ENCODE peak calls at places on chromosomes 4 and X, in six cellular contexts. One of them, this sample, is unnamed.

GRCh38 chr4:48255130-48255958 is 14.3 kb downstream of the TEC start:
- DNase-seq in suprapubic skin: no peak
- DNase-seq in esophagus squamous epithelium: no peak
- DNase-seq in ascending aorta: no peak
- DNase-seq in neural progenitor cell: no peak
- DNase-seq in tibial artery: no peak
- DNase-seq in this sample: no peak

GRCh38 chrX:108167211-108167872 is 75.8 kb downstream of the ATG4A start:
- DNase-seq in tibial artery: no peak
- DNase-seq in esophagus squamous epithelium: no peak
- DNase-seq in suprapubic skin: no peak
- DNase-seq in ascending aorta: no peak
- DNase-seq in neural progenitor cell: no peak
- DNase-seq in this sample: no peak

GRCh38 chr4:105666693-105667092 is 41.8 kb downstream of the INTS12 start:
- DNase-seq in tibial artery: no peak
- DNase-seq in neural progenitor cell: peak; percentile 55
- DNase-seq in ascending aorta: no peak
- DNase-seq in esophagus squamous epithelium: no peak
- DNase-seq in suprapubic skin: no peak
- DNase-seq in this sample: peak; percentile 30

GRCh38 chr4:2914220-2915126 is 48.7 kb downstream of the NOP14 start:
- DNase-seq in ascending aorta: peak; percentile 49
- DNase-seq in neural progenitor cell: no peak
- DNase-seq in esophagus squamous epithelium: no peak
- DNase-seq in suprapubic skin: peak; percentile 45
- DNase-seq in tibial artery: no peak
- DNase-seq in this sample: no peak

GRCh38 chr4:3364634-3365314 is 72.0 kb downstream of the RGS12 start:
- DNase-seq in tibial artery: no peak
- DNase-seq in esophagus squamous epithelium: no peak
- DNase-seq in suprapubic skin: no peak
- DNase-seq in neural progenitor cell: no peak
- DNase-seq in ascending aorta: no peak
- DNase-seq in this sample: no peak

GRCh38 chrX:7112071-7112470 is 35.4 kb upstream of the STS start:
- DNase-seq in esophagus squamous epithelium: no peak
- DNase-seq in neural progenitor cell: no peak
- DNase-seq in tibial artery: no peak
- DNase-seq in ascending aorta: no peak
- DNase-seq in suprapubic skin: no peak
- DNase-seq in this sample: no peak

GRCh38 chr4:2833671-2834000 is 10.0 kb upstream of the ADD1 start:
- DNase-seq in esophagus squamous epithelium: no peak
- DNase-seq in neural progenitor cell: no peak
- DNase-seq in ascending aorta: peak; percentile 58
- DNase-seq in tibial artery: no peak
- DNase-seq in suprapubic skin: no peak
- DNase-seq in this sample: no peak

GRCh38 chr4:183905081-183905592 is at the start of gene STOX2:
- DNase-seq in esophagus squamous epithelium: peak; percentile 5
- DNase-seq in neural progenitor cell: peak; percentile 92
- DNase-seq in tibial artery: peak; percentile 55
- DNase-seq in suprapubic skin: peak; percentile 84
- DNase-seq in ascending aorta: peak; percentile 81
- DNase-seq in this sample: peak; percentile 56

GRCh38 chr4:55435136-55435535 is 39.4 kb downstream of the TMEM165 start:
- DNase-seq in esophagus squamous epithelium: no peak
- DNase-seq in ascending aorta: no peak
- DNase-seq in neural progenitor cell: peak; percentile 8
- DNase-seq in suprapubic skin: no peak
- DNase-seq in tibial artery: no peak
- DNase-seq in this sample: no peak

GRCh38 chr4:86557526-86557925 is 36.6 kb upstream of the PTPN13 start:
- DNase-seq in tibial artery: no peak
- DNase-seq in ascending aorta: no peak
- DNase-seq in neural progenitor cell: no peak
- DNase-seq in suprapubic skin: no peak
- DNase-seq in esophagus squamous epithelium: no peak
- DNase-seq in this sample: no peak

GRCh38 chrX:15274946-15275345 is 5.1 kb upstream of the ASB9 start:
- DNase-seq in tibial artery: no peak
- DNase-seq in esophagus squamous epithelium: no peak
- DNase-seq in suprapubic skin: no peak
- DNase-seq in neural progenitor cell: no peak
- DNase-seq in ascending aorta: no peak
- DNase-seq in this sample: no peak

GRCh38 chrX:84339507-84340364 is 151.7 kb upstream of the RPS6KA6 start:
- DNase-seq in neural progenitor cell: peak; percentile 38
- DNase-seq in tibial artery: no peak
- DNase-seq in ascending aorta: no peak
- DNase-seq in suprapubic skin: no peak
- DNase-seq in esophagus squamous epithelium: no peak
- DNase-seq in this sample: no peak
- TF ChIP-seq CTCF in neural progenitor cell: peak; percentile 68
- TF ChIP-seq CTCF in tibial artery: peak; percentile 40
- TF ChIP-seq CTCF in ascending aorta: no peak
- TF ChIP-seq CTCF in suprapubic skin: peak; percentile 28
- TF ChIP-seq CTCF in esophagus squamous epithelium: peak; percentile 53
- TF ChIP-seq CTCF in this sample: peak; percentile 59

DNA sequence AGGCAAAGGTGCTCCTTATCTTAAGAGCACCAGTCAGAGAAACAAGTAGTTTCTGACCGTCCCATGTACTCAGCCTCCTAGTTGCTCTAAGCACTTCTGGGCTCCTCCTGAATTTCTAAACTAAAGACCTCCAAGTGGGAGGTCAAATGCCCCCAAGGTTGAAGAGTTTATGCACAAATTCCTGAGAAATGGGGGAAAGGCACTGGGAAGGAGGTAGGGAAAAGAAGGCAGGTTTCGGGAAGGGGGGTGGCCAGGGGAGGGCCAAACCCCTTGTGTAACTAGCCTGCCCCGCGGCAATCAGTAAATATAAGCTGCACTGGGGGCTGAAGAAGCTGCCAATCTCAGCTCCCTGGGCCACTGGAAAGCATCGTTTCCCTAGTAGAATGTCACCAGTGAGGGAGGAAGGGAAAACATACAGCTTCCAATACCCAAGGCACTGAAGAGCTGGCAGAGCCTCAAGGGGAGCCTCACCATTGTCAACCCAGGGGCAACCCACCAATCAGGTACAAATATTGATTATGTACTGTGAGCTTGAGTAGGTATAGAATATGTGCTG is 3.4 kb downstream of the FOXO4 start:
- DNase-seq in suprapubic skin: no peak
- DNase-seq in tibial artery: no peak
- DNase-seq in esophagus squamous epithelium: no peak
- DNase-seq in neural progenitor cell: no peak
- DNase-seq in ascending aorta: no peak
- DNase-seq in this sample: no peak
- H3K4me3 ChIP-seq in suprapubic skin: no peak overlapping the region
- H3K4me3 ChIP-seq in tibial artery: no peak overlapping the region
- H3K4me3 ChIP-seq in esophagus squamous epithelium: no peak overlapping the region
- H3K4me3 ChIP-seq in neural progenitor cell: peak overlapping the region; percentile 3
- H3K4me3 ChIP-seq in ascending aorta: no peak overlapping the region
- H3K4me3 ChIP-seq in this sample: no peak overlapping the region

DNA sequence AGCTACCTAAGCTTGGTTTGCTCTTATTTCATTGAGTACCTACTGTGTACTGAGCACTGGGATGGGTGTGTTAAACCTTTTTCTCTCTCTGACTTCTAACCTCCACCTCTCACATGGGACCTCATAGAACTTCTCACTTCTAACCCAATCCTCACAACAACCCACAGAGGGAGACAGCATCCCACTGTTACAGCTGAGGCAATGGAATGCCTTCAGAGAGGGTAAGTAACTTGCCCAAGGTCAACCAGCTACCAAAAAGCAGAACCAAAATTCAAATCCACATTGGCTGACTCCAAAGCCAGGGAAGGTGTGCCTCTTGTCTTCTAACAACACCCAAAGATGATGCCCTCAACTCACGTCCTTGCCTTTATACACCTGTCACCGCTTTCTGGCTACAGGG is 5.4 kb downstream of the SEL1L3 start:
- DNase-seq in esophagus squamous epithelium: no peak
- DNase-seq in suprapubic skin: no peak
- DNase-seq in ascending aorta: no peak
- DNase-seq in neural progenitor cell: no peak
- DNase-seq in tibial artery: no peak
- DNase-seq in this sample: no peak
- TF ChIP-seq CTCF in esophagus squamous epithelium: no peak
- TF ChIP-seq CTCF in suprapubic skin: no peak
- TF ChIP-seq CTCF in ascending aorta: no peak
- TF ChIP-seq CTCF in neural progenitor cell: peak; percentile 20
- TF ChIP-seq CTCF in tibial artery: no peak
- TF ChIP-seq CTCF in this sample: no peak

DNA sequence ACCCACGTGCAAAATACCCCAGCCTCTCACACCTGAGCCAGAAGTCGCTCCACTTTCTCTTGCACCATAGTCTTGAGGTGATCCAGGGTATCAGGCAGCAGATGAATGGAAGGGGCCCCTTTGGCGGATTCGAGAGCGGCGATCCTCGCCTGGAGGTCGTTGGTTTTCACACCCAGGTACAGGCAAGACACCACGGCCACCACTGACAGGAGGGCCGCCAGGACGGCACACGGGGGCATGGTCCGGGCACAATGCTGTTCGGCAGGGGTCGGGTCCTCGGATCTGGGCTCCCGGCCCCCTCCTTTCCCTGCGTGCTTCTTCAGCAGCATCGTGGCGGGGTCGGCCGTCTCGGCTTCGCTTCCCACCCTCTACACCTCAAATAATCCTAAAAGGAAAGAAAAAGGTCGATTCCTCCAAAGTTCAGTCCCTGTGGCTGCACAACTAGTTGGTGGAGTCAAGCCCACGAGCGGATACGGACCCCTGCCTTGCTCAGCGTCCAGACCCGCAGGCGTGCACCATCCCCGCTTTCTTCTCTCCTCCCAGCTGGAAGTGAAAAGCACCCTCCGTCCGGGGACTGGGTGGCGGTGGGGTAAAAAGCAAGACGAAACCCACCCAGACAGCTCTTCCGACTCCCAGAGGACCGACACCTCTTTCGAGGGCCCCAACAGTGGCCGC is 630 bp downstream of the COL25A1 start:
- DNase-seq in tibial artery: no peak
- DNase-seq in neural progenitor cell: peak; percentile 4
- DNase-seq in esophagus squamous epithelium: no peak
- DNase-seq in ascending aorta: no peak
- DNase-seq in suprapubic skin: no peak
- DNase-seq in this sample: no peak
- H3K4me3 ChIP-seq in tibial artery: peak overlapping the region; percentile 54
- H3K4me3 ChIP-seq in neural progenitor cell: peak overlapping the region; percentile 45
- H3K4me3 ChIP-seq in esophagus squamous epithelium: peak overlapping the region; percentile 44
- H3K4me3 ChIP-seq in ascending aorta: peak overlapping the region; percentile 68
- H3K4me3 ChIP-seq in suprapubic skin: peak overlapping the region; percentile 64
- H3K4me3 ChIP-seq in this sample: peak overlapping the region; percentile 56

DNA sequence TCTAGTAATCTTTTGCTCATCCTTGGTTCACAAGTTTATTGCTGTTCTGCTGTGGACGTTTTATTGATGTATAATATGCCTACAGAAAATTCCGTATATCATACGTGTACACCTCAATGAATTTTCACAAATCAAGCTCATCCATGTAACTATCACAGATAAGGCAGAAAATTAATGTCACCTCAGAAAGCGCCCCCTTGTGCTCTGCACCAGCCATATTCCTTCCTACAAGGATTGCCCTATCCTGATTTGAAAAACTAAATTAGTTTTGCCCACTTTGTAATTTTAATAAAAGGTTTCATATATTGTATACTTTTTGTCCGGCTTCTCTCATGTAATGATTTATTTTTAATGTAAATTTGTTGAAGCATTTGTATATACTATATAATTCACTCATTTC is 390.8 kb downstream of the ADGRL3 start:
- DNase-seq in neural progenitor cell: no peak
- DNase-seq in ascending aorta: no peak
- DNase-seq in suprapubic skin: no peak
- DNase-seq in tibial artery: no peak
- DNase-seq in esophagus squamous epithelium: no peak
- DNase-seq in this sample: no peak
- TF ChIP-seq CTCF in neural progenitor cell: peak; percentile 57
- TF ChIP-seq CTCF in ascending aorta: no peak
- TF ChIP-seq CTCF in suprapubic skin: no peak
- TF ChIP-seq CTCF in tibial artery: no peak
- TF ChIP-seq CTCF in esophagus squamous epithelium: no peak
- TF ChIP-seq CTCF in this sample: peak; percentile 16

GRCh38 chr4:10546-10870 is 42.6 kb upstream of the ZNF595 start:
- DNase-seq in suprapubic skin: no peak
- DNase-seq in tibial artery: no peak
- DNase-seq in neural progenitor cell: no peak
- DNase-seq in ascending aorta: no peak
- DNase-seq in esophagus squamous epithelium: no peak
- DNase-seq in this sample: no peak
- H3K4me3 ChIP-seq in suprapubic skin: no peak overlapping the region
- H3K4me3 ChIP-seq in tibial artery: no peak overlapping the region
- H3K4me3 ChIP-seq in neural progenitor cell: no peak overlapping the region
- H3K4me3 ChIP-seq in ascending aorta: no peak overlapping the region
- H3K4me3 ChIP-seq in esophagus squamous epithelium: no peak overlapping the region
- H3K4me3 ChIP-seq in this sample: no peak overlapping the region

GRCh38 chrX:153578200-153578835 is 20.6 kb downstream of the CCNQ start:
- DNase-seq in ascending aorta: no peak
- DNase-seq in neural progenitor cell: peak; percentile 51
- DNase-seq in tibial artery: no peak
- DNase-seq in suprapubic skin: no peak
- DNase-seq in esophagus squamous epithelium: no peak
- DNase-seq in this sample: no peak
- TF ChIP-seq CTCF in ascending aorta: no peak
- TF ChIP-seq CTCF in neural progenitor cell: peak; percentile 47
- TF ChIP-seq CTCF in tibial artery: no peak
- TF ChIP-seq CTCF in suprapubic skin: no peak
- TF ChIP-seq CTCF in esophagus squamous epithelium: no peak
- TF ChIP-seq CTCF in this sample: no peak

This sample was measured in retinal pigment epithelial cell.